ENCODE peak calls at places on chromosomes 11 and 22, in four cellular contexts. E, T, I and S are unnamed samples.

GRCh38 chr22:38718414-38718813 is 12.7 kb downstream of the GTPBP1 start:
- ATAC-seq in E (peak), T (no peak), I (no peak), S (no peak)

GRCh38 chr11:7004482-7004881 is 15.7 kb downstream of the ZNF214 start:
- ATAC-seq in E (peak), T (no peak), I (no peak), S (no peak)

GRCh38 chr11:129828301-129828836 is 12.7 kb downstream of the TMEM45B start:
- ATAC-seq in E (peak), T (no peak), I (no peak), S (peak)

GRCh38 chr11:22343411-22344032 is 5.3 kb downstream of the SLC17A6 start:
- ATAC-seq in E (no peak), T (no peak), I (no peak), S (no peak)

GRCh38 chr22:42190274-42190673 is 59.7 kb upstream of the CYP2D6 start:
- ATAC-seq in E (no peak), T (no peak), I (no peak), S (no peak)

GRCh38 chr11:94417386-94417987 is 16.3 kb upstream of the GPR83 start:
- ATAC-seq in E (peak), T (no peak), I (no peak), S (no peak)

GRCh38 chr11:87306260-87306861 is 268.6 kb downstream of the TMEM135 start:
- ATAC-seq in E (no peak), T (no peak), I (no peak), S (peak)

GRCh38 chr11:95088946-95089619 is 563 bp upstream of the ENDOD1 start:
- ATAC-seq in E (peak), T (peak), I (peak), S (peak)

GRCh38 chr11:116813170-116813569 is 9.9 kb downstream of the APOA4 start:
- ATAC-seq in E (no peak), T (no peak), I (no peak), S (no peak)